ENCODE peak calls at places on chromosome 10, in four cellular contexts. T is skeletal muscle cell; P is epithelial cell of esophagus; G is CD8-positive, alpha-beta memory T cell. F is an unnamed sample.

GRCh38 chr10:17200885-17201164 is 647 bp downstream of the TRDMT1 start:
- DNase-seq in T (no peak), P (peak; percentile 38), G (no peak), F (peak; percentile 49)

GRCh38 chr10:101843032-101843991 is at the start of gene KCNIP2:
- DNase-seq in P (no peak), G (peak; percentile 56), T (no peak), F (peak; percentile 50)

GRCh38 chr10:76433161-76434005 is 1002.0 kb downstream of the LRMDA start:
- DNase-seq in P (peak; percentile 77), T (no peak), G (no peak), F (no peak)

GRCh38 chr10:133528845-133529575 is 1.8 kb downstream of the CYP2E1 start:
- DNase-seq in T (no peak), G (no peak), P (no peak), F (peak; percentile 45)

GRCh38 chr10:90175161-90175681 is 473.8 kb downstream of the KIF20B start:
- DNase-seq in G (no peak), P (peak; percentile 89), T (no peak), F (no peak)

GRCh38 chr10:59099536-59099935 is 76.9 kb upstream of the PHYHIPL start:
- DNase-seq in T (no peak), P (no peak), G (no peak), F (no peak)

GRCh38 chr10:129641982-129642381 is 174.9 kb downstream of the MGMT start:
- DNase-seq in P (no peak), G (no peak), T (no peak), F (no peak)

GRCh38 chr10:86972613-86973380 is 4.5 kb downstream of the ADIRF start:
- DNase-seq in T (no peak), G (no peak), P (no peak), F (no peak)

GRCh38 chr10:115046686-115047244 is 46.4 kb upstream of the ATRNL1 start:
- DNase-seq in T (no peak), P (no peak), G (no peak), F (no peak)

GRCh38 chr10:111590703-111591102 is 513.9 kb downstream of the ADRA2A start:
- DNase-seq in G (no peak), T (no peak), P (no peak), F (no peak)

GRCh38 chr10:96512997-96513685 is 585 bp downstream of the TLL2 start:
- DNase-seq in P (peak; percentile 28), T (no peak), G (no peak), F (peak; percentile 57)

GRCh38 chr10:35214607-35215020 is 88.0 kb downstream of the CREM start:
- DNase-seq in G (no peak), P (no peak), T (no peak), F (no peak)

GRCh38 chr10:86350897-86351296 is 15.7 kb downstream of the GRID1 start:
- DNase-seq in T (no peak), G (no peak), P (no peak), F (no peak)

GRCh38 chr10:42865716-42866114 is 83.1 kb downstream of the BMS1 start:
- DNase-seq in T (no peak), G (no peak), P (no peak), F (no peak)

GRCh38 chr10:42868530-42868929 is 85.9 kb downstream of the BMS1 start:
- DNase-seq in T (no peak), P (no peak), G (no peak), F (no peak)

GRCh38 chr10:42867571-42867970 is 85.0 kb downstream of the BMS1 start:
- DNase-seq in T (no peak), P (no peak), G (no peak), F (no peak)

GRCh38 chr10:42864575-42864974 is 82.0 kb downstream of the BMS1 start:
- DNase-seq in T (no peak), P (peak; percentile 57), G (no peak), F (no peak)

GRCh38 chr10:42866115-42866995 is 83.8 kb downstream of the BMS1 start:
- DNase-seq in T (peak; percentile 15), P (peak; percentile 64), G (peak; percentile 46), F (no peak)
- H3K4me3 ChIP-seq in T (peak overlapping the region; percentile 38), P (peak overlapping the region; percentile 28), G (no peak overlapping the region), F (no peak overlapping the region)

DNA sequence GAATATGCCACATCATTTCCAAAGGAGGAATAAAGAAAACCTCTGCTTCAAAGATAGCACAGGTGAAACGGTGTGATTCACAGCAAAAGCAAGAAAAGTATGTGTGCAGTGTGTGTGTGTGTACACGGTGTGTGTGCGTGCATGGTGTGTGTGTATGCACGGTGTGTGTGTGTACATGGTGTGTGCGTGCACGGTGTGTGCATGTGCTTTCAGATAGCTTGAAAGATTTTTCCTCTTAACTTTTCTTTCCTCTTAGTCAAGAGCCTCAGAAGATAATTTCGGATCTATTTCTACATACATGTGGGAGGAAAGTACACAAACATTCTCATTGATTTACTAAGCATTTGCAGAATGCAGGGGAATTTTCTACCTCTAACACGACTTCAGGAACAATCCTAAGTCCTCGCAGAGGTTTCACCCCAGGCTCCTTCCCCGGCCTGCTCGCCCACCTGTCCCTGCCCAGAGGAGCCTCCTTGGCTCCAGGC is 2.9 kb downstream of the FGFR2 start:
- DNase-seq in P (no peak), T (no peak), G (no peak), F (no peak)
- H3K4me3 ChIP-seq in P (peak overlapping the region; percentile 76), T (no peak overlapping the region), G (no peak overlapping the region), F (no peak overlapping the region)

DNA sequence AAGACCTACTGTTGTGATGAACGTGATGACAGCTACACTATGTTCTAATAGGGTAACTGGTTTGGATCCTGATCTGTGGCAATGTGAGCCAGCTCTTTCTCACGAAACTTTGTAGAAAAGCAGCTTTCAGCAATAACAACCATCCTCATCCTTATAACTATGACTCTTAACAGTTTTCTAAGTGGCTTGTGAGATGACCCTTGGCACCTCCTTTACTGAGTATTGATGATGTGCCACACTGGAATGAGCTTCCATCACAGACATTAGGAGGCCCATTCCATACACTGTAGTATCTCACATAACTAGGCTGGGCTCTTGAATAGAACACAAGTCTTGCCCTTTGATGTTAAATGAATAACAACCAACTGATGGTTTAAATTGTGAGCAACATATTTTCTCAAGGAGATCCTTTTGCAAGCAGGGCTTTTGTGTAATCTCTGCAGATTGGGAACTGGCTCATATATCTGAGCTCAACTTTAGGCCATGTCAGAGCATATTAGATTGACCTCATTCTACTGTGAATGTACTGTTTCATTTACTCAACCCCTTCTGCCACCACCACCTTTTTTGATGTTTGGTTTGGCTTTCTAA is 46.4 kb downstream of the MYPN start:
- DNase-seq in G (no peak), P (no peak), T (no peak), F (no peak)
- H3K4me3 ChIP-seq in G (no peak overlapping the region), P (no peak overlapping the region), T (no peak overlapping the region), F (no peak overlapping the region)

DNA sequence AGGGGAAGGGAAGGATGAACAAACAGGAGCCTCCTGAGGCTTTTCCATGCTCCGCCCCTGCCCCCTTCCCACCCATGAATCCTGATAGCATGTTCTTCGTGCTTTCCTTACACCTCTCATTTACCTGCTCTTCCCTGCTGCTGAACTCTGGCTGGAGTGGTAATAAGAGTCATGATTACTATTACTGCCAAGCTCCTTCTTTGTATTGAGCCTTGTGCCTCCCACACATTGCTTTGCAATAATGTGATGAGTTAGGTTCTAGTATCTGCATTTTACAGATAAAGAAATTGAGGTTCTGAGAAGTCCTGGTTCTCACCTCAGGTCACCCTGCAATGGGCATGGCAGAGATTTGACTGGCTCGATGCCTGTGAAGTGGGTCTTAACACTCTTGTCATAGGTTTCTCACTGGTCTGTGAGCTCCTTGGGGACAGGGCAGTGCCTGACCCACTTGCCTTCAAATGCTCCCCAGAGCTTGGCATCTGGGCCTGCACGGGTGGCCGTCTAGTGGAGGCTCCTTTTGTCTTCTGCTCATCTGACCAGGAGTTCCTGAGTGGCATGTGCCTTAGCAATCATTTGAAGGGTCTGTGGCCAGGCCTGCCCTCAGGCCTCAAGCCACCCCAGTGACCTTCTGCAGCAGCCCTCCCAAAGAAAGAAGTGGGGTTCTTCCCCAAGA is 309.2 kb upstream of the ZMIZ1 start:
- DNase-seq in T (no peak), G (no peak), P (no peak), F (no peak)
- H3K4me3 ChIP-seq in T (no peak overlapping the region), G (no peak overlapping the region), P (no peak overlapping the region), F (no peak overlapping the region)

DNA sequence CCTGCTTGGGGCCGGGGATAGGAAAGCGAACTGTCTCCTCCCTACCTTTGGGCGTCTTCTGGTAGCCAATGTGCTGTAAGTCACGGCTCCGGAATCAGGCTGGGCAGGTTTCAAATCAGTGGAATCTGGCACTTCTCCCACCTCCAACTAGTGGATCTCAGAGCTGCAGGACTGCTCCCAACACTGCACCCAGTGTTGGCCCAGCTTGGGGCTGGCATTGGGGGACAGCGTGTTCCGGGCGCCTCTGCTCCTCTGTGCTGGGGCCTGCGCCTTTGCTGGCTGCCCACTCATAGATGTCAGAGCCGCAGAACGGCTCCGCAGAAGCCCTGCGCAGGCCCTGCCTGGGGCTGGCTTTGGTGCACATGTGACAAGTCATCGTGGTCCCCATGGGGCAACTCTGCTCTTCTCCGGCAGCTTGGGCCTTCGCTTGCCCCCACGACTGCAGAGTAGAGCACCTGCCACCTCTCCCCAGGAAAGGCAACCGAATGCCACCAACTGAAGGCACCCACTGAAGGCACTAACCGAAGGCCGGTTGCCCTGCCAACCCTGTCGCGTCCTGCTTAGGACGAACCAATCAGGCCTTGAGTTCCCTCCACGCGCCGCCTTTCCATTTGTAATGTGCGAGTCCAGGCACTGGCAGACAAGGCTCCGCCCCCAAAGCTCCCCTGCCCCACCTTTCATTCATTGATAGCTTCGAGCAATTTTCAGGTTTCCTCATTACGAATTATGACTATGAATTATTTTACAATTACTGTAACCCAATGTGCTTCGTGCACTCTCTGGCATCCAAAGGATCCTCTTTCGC is 85.5 kb upstream of the ABI1 start:
- DNase-seq in T (no peak), G (no peak), P (peak; percentile 86), F (no peak)
- H3K4me3 ChIP-seq in T (no peak overlapping the region), G (no peak overlapping the region), P (no peak overlapping the region), F (no peak overlapping the region)

GRCh38 chr10:78594938-78595645 is 473.7 kb upstream of the ZMIZ1 start:
- DNase-seq in G (no peak), T (no peak), P (no peak), F (no peak)
- H3K4me3 ChIP-seq in G (no peak overlapping the region), T (no peak overlapping the region), P (no peak overlapping the region), F (no peak overlapping the region)

F was measured in Jurkat, Clone E6-1.